ENCODE peak calls at places on chromosomes 7 and 10, in five cellular contexts. P is GM23248; N is mammary epithelial cell; D is CD4-positive, CD25-positive, alpha-beta regulatory T cell; I is Karpas-422. A is an unnamed sample. For H3K36me3, the result is how much of the 10 kb centered on the place peaks cover.

GRCh38 chr10:9299966-9300365 is 1245.5 kb downstream of the GATA3 start:
- DNase-seq in P (no peak), D (no peak), N (peak), I (no peak), A (no peak)

GRCh38 chr10:97010695-97011206 is 175.0 kb downstream of the SLIT1 start:
- DNase-seq in N (no peak), P (no peak), I (no peak), D (no peak), A (no peak)

GRCh38 chr10:133126431-133127290 is 33.4 kb upstream of the KNDC1 start:
- DNase-seq in D (no peak), P (no peak), I (no peak), N (no peak), A (peak)

GRCh38 chr10:30026578-30026977 is 32.8 kb downstream of the JCAD start:
- DNase-seq in N (no peak), P (no peak), I (no peak), D (no peak), A (no peak)

GRCh38 chr10:77973276-77973675 is 46.7 kb upstream of the DLG5 start:
- DNase-seq in P (peak), N (no peak), I (no peak), D (no peak), A (no peak)

GRCh38 chr10:87092861-87093460 is 1.7 kb downstream of the GLUD1 start:
- DNase-seq in I (peak), D (no peak), N (peak), P (peak), A (no peak)

GRCh38 chr10:25457552-25457951 is 282.8 kb downstream of the GPR158 start:
- DNase-seq in D (no peak), I (no peak), P (no peak), N (no peak), A (no peak)

GRCh38 chr7:38660427-38661099 is 29.4 kb upstream of the AMPH start:
- DNase-seq in I (peak), D (peak), P (peak), N (peak), A (no peak)

GRCh38 chr7:75617634-75618234 is 121.0 kb downstream of the HIP1 start:
- DNase-seq in I (no peak), N (no peak), P (no peak), D (peak), A (no peak)

GRCh38 chr10:77416327-77417135 is 221.1 kb downstream of the KCNMA1 start:
- DNase-seq in D (no peak), P (peak), N (peak), I (no peak), A (no peak)

GRCh38 chr10:62959553-62959952 is 143.4 kb upstream of the EGR2 start:
- DNase-seq in D (no peak), P (peak), I (no peak), N (peak), A (no peak)
- H3K36me3 ChIP-seq in D (under half), P (under half), I (under half), N (under half), A (under half)

GRCh38 chr10:110870823-110871235 is 899 bp upstream of the PDCD4 start:
- DNase-seq in I (no peak), N (no peak), P (peak), D (no peak), A (no peak)
- H3K4me3 ChIP-seq in I (peak), N (no peak), P (peak), D (peak), A (no peak)

GRCh38 chr10:91126471-91126870 is 94.0 kb upstream of the PCGF5 start:
- DNase-seq in I (no peak), D (no peak), P (no peak), N (no peak), A (no peak)
- H3K36me3 ChIP-seq in I (under half), D (under half), P (under half), N (under half), A (under half)

GRCh38 chr10:119393019-119393418 is 149.5 kb downstream of the RGS10 start:
- DNase-seq in I (no peak), P (no peak), D (no peak), N (no peak), A (no peak)

GRCh38 chr10:119391430-119392313 is 150.8 kb downstream of the RGS10 start:
- DNase-seq in I (no peak), D (no peak), N (no peak), P (peak), A (no peak)

GRCh38 chr10:119393845-119394244 is 148.7 kb downstream of the RGS10 start:
- DNase-seq in D (no peak), N (no peak), I (no peak), P (no peak), A (no peak)

GRCh38 chr10:119394657-119395286 is 147.7 kb downstream of the RGS10 start:
- DNase-seq in D (no peak), N (no peak), I (no peak), P (no peak), A (no peak)

GRCh38 chr10:119393421-119393820 is 149.1 kb downstream of the RGS10 start:
- DNase-seq in D (no peak), I (no peak), P (no peak), N (no peak), A (no peak)
- H3K4me3 ChIP-seq in D (no peak), I (no peak), P (no peak), N (no peak), A (no peak)

GRCh38 chr7:12107841-12108249 is 103.2 kb upstream of the TMEM106B start:
- DNase-seq in N (no peak), D (no peak), I (no peak), P (no peak), A (no peak)
- H3K36me3 ChIP-seq in N (under half), D (under half), I (under half), P (under half), A (under half)

DNA sequence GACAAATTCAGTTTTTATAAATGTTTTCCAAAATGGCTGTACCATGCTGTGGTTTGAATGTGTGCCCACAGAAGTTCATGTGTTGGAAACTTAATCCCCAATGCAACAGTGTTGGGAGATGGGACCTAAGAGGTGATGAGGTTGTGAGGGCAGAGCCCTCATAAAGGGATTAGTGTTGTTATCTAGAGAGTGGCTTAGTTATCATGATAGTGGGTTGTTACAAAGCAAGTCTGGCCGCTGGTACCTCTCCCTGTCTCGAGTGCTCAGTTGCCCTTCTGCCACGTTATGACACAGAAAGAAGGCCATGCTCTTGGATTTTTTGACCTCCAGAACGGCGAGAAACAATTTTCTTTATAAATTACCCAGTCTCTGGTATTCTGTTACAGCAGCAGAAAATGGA is 119.0 kb downstream of the BTAF1 start:
- DNase-seq in P (no peak), D (no peak), I (no peak), N (no peak), A (no peak)
- H3K4me3 ChIP-seq in P (no peak), D (no peak), I (no peak), N (no peak), A (no peak)

DNA sequence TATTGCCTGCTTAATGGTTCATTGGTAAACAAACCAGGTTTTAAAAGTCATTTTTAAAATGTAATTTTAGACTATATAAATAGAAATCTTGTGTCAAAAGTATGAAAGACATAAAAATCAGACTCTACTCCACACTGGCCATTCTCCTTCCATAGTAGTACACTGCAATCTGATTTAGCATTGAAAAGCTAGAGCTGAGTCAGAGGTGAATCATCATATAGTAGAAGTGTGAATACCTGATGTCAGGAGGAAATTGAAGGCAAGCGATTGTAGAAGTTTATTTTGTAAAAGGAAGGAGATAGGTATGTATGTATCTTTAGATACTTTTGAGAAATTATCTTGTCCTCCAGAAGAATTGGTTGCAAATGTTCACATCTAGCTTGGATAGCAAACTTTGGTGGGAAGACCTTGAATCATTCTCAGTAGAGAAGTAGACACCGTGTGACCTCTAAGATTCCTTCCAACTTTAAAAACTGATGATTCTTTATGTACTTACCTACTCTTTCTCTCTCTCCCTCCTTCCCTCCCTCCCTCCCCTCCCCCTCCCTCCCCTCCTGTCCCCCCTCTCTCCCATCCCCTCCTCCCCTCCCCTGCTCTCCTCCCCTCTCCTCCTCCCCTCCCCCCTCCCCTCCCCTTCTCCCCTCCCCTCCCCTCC is 88.1 kb downstream of the BTAF1 start:
- DNase-seq in N (peak), I (no peak), D (no peak), P (peak), A (no peak)
- H3K36me3 ChIP-seq in N (under half), I (under half), D (half or more), P (under half), A (half or more)

A was measured in RWPE2.